ENCODE peak calls at places on chromosomes 12 and 14, in four cellular contexts. Y, I, B and E are unnamed samples. For H3K79me2, the result is how much of the 10 kb centered on the place peaks cover.

GRCh38 chr12:46389130-46389616 is 16.6 kb upstream of the SLC38A2 start:
- DNase-seq in Y (no peak), I (no peak), B (no peak), E (no peak)

GRCh38 chr12:56751712-56752598 is at the start of gene PRIM1:
- DNase-seq in Y (peak), I (peak), B (peak), E (peak)

GRCh38 chr12:17333287-17333686 is 727.3 kb upstream of the LMO3 start:
- DNase-seq in Y (no peak), I (no peak), B (no peak), E (no peak)

GRCh38 chr14:92382677-92383076 is 59.7 kb downstream of the SLC24A4 start:
- DNase-seq in Y (no peak), I (no peak), B (no peak), E (peak)

GRCh38 chr12:75705749-75706719 is 194.6 kb upstream of the KRR1 start:
- DNase-seq in Y (peak), I (no peak), B (no peak), E (no peak)

GRCh38 chr12:122423258-122424165 is 1.0 kb upstream of the CLIP1 start:
- DNase-seq in Y (peak), I (peak), B (no peak), E (peak)

GRCh38 chr14:22485178-22485577 is 103.8 kb downstream of the DAD1 start:
- DNase-seq in Y (no peak), I (no peak), B (no peak), E (no peak)

GRCh38 chr12:49059063-49059384 is 1.6 kb downstream of the KMT2D start:
- DNase-seq in Y (no peak), I (no peak), B (no peak), E (no peak)

GRCh38 chr12:12608557-12608957 is 3.1 kb upstream of the CREBL2 start:
- DNase-seq in Y (peak), I (peak), B (peak), E (no peak)

DNA sequence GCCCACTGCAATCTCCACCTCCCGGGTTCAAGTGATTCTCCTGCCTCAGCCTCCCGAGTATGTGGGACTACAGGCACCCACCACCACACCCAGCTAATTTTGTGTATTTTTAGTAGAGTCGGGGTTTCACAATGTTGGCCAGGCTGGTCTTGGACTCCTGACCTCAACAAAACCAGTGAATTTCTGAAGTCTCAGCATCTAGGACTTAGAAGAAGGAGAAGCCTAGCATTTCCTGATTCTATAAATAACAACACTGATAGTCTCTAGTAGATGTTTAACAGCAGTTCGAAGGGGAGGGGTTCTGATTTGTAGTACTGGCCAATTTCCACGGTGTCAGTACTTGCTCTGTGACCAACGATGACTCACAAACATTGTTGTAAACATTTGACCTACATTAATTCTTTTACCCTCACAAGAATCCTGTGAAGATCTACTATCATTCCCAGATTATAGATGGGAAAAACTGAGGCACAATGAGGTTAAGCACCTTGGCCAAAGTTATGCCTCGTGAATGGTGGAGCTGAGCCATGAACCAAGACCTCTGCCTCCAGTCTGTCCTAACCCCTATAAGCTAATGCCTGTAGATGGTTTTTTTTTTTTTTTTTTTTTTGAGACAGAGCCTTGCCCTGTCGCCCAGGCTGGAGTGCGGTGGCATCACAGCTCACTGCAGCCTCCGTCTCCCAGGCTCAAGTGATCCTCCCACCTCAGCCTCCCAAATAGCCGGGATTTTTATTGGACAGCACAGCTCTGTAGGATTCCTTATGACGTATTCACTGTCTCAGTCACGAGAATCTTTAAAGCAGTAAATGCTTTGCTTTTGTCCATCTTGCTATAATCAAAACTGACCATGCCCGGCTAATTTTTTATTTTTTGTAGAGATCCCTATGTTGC is 5.2 kb downstream of the P2RX4 start:
- DNase-seq in Y (peak), I (peak), B (no peak), E (no peak)
- TF ChIP-seq JUNB in Y (no peak), I (no peak), B (no peak), E (no peak)

GRCh38 chr12:67927815-67928214 is 61.4 kb upstream of the IFNG-AS1 start:
- DNase-seq in Y (no peak), I (no peak), B (no peak), E (no peak)
- H3K79me2 ChIP-seq in Y (under half), I (under half), B (under half), E (under half)

GRCh38 chr14:84250863-84251262 is 1279.1 kb upstream of the FLRT2 start:
- DNase-seq in Y (no peak), I (no peak), B (no peak), E (no peak)
- TF ChIP-seq JUNB in Y (no peak), I (no peak), B (no peak), E (no peak)

GRCh38 chr12:108663324-108664015 is 29.8 kb upstream of the SELPLG start:
- DNase-seq in Y (no peak), I (no peak), B (no peak), E (no peak)
- H3K79me2 ChIP-seq in Y (half or more), I (under half), B (half or more), E (under half)

GRCh38 chr12:43210437-43211197 is 341.4 kb downstream of the ADAMTS20 start:
- DNase-seq in Y (no peak), I (no peak), B (peak), E (no peak)
- TF ChIP-seq JUNB in Y (no peak), I (no peak), B (peak), E (no peak)

GRCh38 chr12:89516633-89517032 is 8.0 kb downstream of the GALNT4 start:
- DNase-seq in Y (no peak), I (no peak), B (no peak), E (no peak)
- H3K79me2 ChIP-seq in Y (under half), I (under half), B (under half), E (under half)

DNA sequence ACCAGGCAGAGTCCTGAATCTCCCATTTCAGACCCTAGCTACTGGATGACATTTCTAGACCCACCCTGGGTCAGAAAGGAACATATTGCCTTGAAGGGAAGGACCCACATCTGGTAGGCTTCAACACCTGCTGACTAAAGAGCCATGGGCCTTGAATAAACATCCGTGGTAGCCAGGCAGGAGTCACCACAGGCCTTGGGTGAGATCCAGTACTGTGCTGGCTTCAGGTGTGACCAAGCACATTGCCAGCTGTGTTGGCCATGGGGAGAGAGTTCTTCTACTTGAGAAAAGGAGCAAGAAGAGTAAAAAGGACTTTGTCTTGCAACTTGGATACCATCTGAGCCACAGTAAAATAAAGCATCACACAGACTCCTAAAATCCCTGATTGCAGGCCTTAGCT is 332.6 kb downstream of the SLC16A7 start:
- DNase-seq in Y (no peak), I (no peak), B (no peak), E (no peak)
- TF ChIP-seq JUNB in Y (no peak), I (no peak), B (no peak), E (no peak)

DNA sequence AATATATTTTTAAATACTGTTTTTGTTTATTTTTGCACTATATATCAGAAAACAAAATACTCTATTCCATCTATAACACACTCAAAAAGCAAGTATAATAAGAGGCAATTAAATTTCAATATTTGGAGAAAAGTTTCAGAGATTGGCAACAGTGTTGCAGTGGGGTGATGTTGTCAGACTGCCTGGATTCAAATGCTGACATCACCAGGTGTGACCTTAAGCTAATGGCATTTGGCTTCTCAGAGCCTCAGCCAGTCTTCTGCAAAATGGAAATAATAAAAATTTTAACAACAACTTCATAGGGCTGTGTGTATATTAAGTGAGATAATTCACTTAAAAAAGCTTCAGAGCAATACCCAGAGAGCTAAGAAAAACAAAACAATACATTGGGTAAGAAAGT is 74.7 kb downstream of the TMTC1 start:
- DNase-seq in Y (no peak), I (no peak), B (no peak), E (no peak)
- H3K79me2 ChIP-seq in Y (under half), I (under half), B (under half), E (under half)

GRCh38 chr12:115975411-115975810 is 302.1 kb downstream of the MED13L start:
- DNase-seq in Y (no peak), I (no peak), B (no peak), E (no peak)

GRCh38 chr12:115973968-115974765 is 303.3 kb downstream of the MED13L start:
- DNase-seq in Y (no peak), I (no peak), B (no peak), E (no peak)

GRCh38 chr12:115972241-115972640 is 305.3 kb downstream of the MED13L start:
- DNase-seq in Y (no peak), I (peak), B (no peak), E (no peak)

GRCh38 chr12:115973066-115973465 is 304.4 kb downstream of the MED13L start:
- DNase-seq in Y (no peak), I (no peak), B (no peak), E (no peak)
- TF ChIP-seq JUNB in Y (no peak), I (no peak), B (no peak), E (no peak)

DNA sequence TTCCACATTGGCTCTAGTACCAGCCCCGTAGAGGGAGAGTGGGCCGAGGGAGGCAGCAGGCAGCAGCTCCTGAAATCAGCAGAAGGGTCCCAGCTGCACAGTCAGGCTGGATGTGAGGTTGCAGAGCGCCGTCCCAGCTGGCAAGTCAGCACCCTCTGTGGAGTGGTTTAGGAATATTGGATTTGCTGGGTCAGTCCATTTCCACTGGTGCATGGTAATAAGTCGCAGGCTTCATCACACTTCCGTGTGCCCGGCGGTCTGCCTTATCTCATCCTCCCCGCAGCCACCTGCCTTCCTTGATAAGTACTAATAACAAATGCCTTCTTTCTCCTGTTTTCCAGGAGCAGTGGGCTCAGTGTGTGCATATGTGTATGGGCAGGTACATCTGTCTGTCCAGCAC is 112.9 kb downstream of the TSPAN9 start:
- DNase-seq in Y (no peak), I (no peak), B (no peak), E (no peak)
- H3K79me2 ChIP-seq in Y (under half), I (under half), B (under half), E (under half)